ENCODE peak calls at places on chromosomes 13 and 19, in nine cellular contexts. One of them, this sample, is unnamed.

GRCh38 chr19:16824658-16825311 is 4.4 kb upstream of the SIN3B start:
- DNase-seq in T-cell: no peak
- DNase-seq in head of caudate nucleus: no peak
- DNase-seq in NCI-H1105 treated with DMSO at 0.1 percent for 48 hours: no peak
- DNase-seq in activated CD8-positive, alpha-beta memory T cell treated with anti-CD3 and anti-CD28 coated beads for 1 hour: no peak
- DNase-seq in left cardiac atrium: no peak
- DNase-seq in fibroblast of pulmonary artery: no peak
- DNase-seq in SW 1271: no peak
- DNase-seq in T-helper 1 cell: no peak
- DNase-seq in this sample: no peak

GRCh38 chr13:51047434-51048165 is 63.5 kb downstream of the C13orf42 start:
- DNase-seq in T-cell: no peak
- DNase-seq in head of caudate nucleus: no peak
- DNase-seq in NCI-H1105 treated with DMSO at 0.1 percent for 48 hours: no peak
- DNase-seq in activated CD8-positive, alpha-beta memory T cell treated with anti-CD3 and anti-CD28 coated beads for 1 hour: no peak
- DNase-seq in left cardiac atrium: no peak
- DNase-seq in fibroblast of pulmonary artery: no peak
- DNase-seq in SW 1271: no peak
- DNase-seq in T-helper 1 cell: no peak
- DNase-seq in this sample: no peak

GRCh38 chr13:74191036-74191809 is 57.0 kb upstream of the KLF12 start:
- DNase-seq in T-cell: no peak
- DNase-seq in head of caudate nucleus: no peak
- DNase-seq in NCI-H1105 treated with DMSO at 0.1 percent for 48 hours: no peak
- DNase-seq in activated CD8-positive, alpha-beta memory T cell treated with anti-CD3 and anti-CD28 coated beads for 1 hour: no peak
- DNase-seq in left cardiac atrium: no peak
- DNase-seq in fibroblast of pulmonary artery: no peak
- DNase-seq in SW 1271: no peak
- DNase-seq in T-helper 1 cell: no peak
- DNase-seq in this sample: no peak

GRCh38 chr19:45677351-45678230 is 9.6 kb downstream of the GIPR start:
- DNase-seq in T-cell: peak; percentile 82
- DNase-seq in head of caudate nucleus: peak; percentile 65
- DNase-seq in NCI-H1105 treated with DMSO at 0.1 percent for 48 hours: peak; percentile 75
- DNase-seq in activated CD8-positive, alpha-beta memory T cell treated with anti-CD3 and anti-CD28 coated beads for 1 hour: peak; percentile 58
- DNase-seq in left cardiac atrium: peak; percentile 90
- DNase-seq in fibroblast of pulmonary artery: peak; percentile 90
- DNase-seq in SW 1271: no peak
- DNase-seq in T-helper 1 cell: peak; percentile 94
- DNase-seq in this sample: peak; percentile 68

GRCh38 chr19:12773571-12773970 is 1.8 kb downstream of the HOOK2 start:
- DNase-seq in T-cell: no peak
- DNase-seq in head of caudate nucleus: no peak
- DNase-seq in NCI-H1105 treated with DMSO at 0.1 percent for 48 hours: no peak
- DNase-seq in activated CD8-positive, alpha-beta memory T cell treated with anti-CD3 and anti-CD28 coated beads for 1 hour: no peak
- DNase-seq in left cardiac atrium: no peak
- DNase-seq in fibroblast of pulmonary artery: peak; percentile 40
- DNase-seq in SW 1271: peak; percentile 29
- DNase-seq in T-helper 1 cell: no peak
- DNase-seq in this sample: no peak

GRCh38 chr13:28494537-28494860 is 429 bp downstream of the FLT1 start:
- DNase-seq in T-cell: no peak
- DNase-seq in head of caudate nucleus: no peak
- DNase-seq in NCI-H1105 treated with DMSO at 0.1 percent for 48 hours: peak; percentile 0
- DNase-seq in activated CD8-positive, alpha-beta memory T cell treated with anti-CD3 and anti-CD28 coated beads for 1 hour: no peak
- DNase-seq in left cardiac atrium: no peak
- DNase-seq in fibroblast of pulmonary artery: peak; percentile 37
- DNase-seq in SW 1271: no peak
- DNase-seq in T-helper 1 cell: no peak
- DNase-seq in this sample: no peak

GRCh38 chr19:27906081-27906480 is 1306.9 kb downstream of the UQCRFS1 start:
- DNase-seq in T-cell: no peak
- DNase-seq in head of caudate nucleus: peak; percentile 81
- DNase-seq in NCI-H1105 treated with DMSO at 0.1 percent for 48 hours: no peak
- DNase-seq in activated CD8-positive, alpha-beta memory T cell treated with anti-CD3 and anti-CD28 coated beads for 1 hour: no peak
- DNase-seq in left cardiac atrium: no peak
- DNase-seq in fibroblast of pulmonary artery: no peak
- DNase-seq in SW 1271: no peak
- DNase-seq in T-helper 1 cell: no peak
- DNase-seq in this sample: no peak

GRCh38 chr19:38035515-38036495 is 128.8 kb downstream of the SIPA1L3 start:
- DNase-seq in T-cell: no peak
- DNase-seq in head of caudate nucleus: peak; percentile 79
- DNase-seq in NCI-H1105 treated with DMSO at 0.1 percent for 48 hours: no peak
- DNase-seq in activated CD8-positive, alpha-beta memory T cell treated with anti-CD3 and anti-CD28 coated beads for 1 hour: no peak
- DNase-seq in left cardiac atrium: no peak
- DNase-seq in fibroblast of pulmonary artery: peak; percentile 39
- DNase-seq in SW 1271: no peak
- DNase-seq in T-helper 1 cell: no peak
- DNase-seq in this sample: no peak

GRCh38 chr19:22893855-22894270 is 61.8 kb downstream of the ZNF723 start:
- DNase-seq in T-cell: no peak
- DNase-seq in head of caudate nucleus: no peak
- DNase-seq in NCI-H1105 treated with DMSO at 0.1 percent for 48 hours: no peak
- DNase-seq in activated CD8-positive, alpha-beta memory T cell treated with anti-CD3 and anti-CD28 coated beads for 1 hour: no peak
- DNase-seq in left cardiac atrium: no peak
- DNase-seq in fibroblast of pulmonary artery: no peak
- DNase-seq in SW 1271: no peak
- DNase-seq in T-helper 1 cell: no peak
- DNase-seq in this sample: no peak